ENCODE peak calls at places on chromosomes 12 and 14, in five cellular contexts. Q is mesothelial cell of epicardium, T is thoracic aorta, E is gastrocnemius medialis, M is cardiac fibroblast. P is an unnamed sample.

GRCh38 chr12:106342397-106343212 is 14.9 kb upstream of the POLR3B start:
- DNase-seq in T (peak), Q (no peak), E (peak), M (peak), P (peak)

GRCh38 chr12:27573972-27574371 is 50.0 kb downstream of the PPFIBP1 start:
- DNase-seq in Q (no peak), T (no peak), E (no peak), M (peak), P (peak)

GRCh38 chr12:132475304-132476037 is 14.5 kb upstream of the FBRSL1 start:
- DNase-seq in M (no peak), T (no peak), E (no peak), Q (no peak), P (no peak)

GRCh38 chr14:93857500-93857899 is 69.2 kb upstream of the PRIMA1 start:
- DNase-seq in E (no peak), Q (no peak), M (no peak), T (no peak), P (no peak)

GRCh38 chr14:50773632-50774541 is 57.1 kb downstream of the NIN start:
- DNase-seq in Q (no peak), E (no peak), M (peak), T (no peak), P (peak)

GRCh38 chr12:11732760-11733159 is 83.3 kb downstream of the ETV6 start:
- DNase-seq in M (no peak), E (no peak), Q (no peak), T (no peak), P (no peak)

GRCh38 chr12:122040579-122041386 is 19.1 kb downstream of the BCL7A start:
- DNase-seq in M (no peak), T (no peak), Q (no peak), E (no peak), P (no peak)

GRCh38 chr12:117857632-117858274 is 111.0 kb downstream of the KSR2 start:
- DNase-seq in E (no peak), T (no peak), Q (no peak), M (peak), P (peak)

GRCh38 chr12:116123511-116124258 is 153.8 kb downstream of the MED13L start:
- DNase-seq in Q (no peak), M (peak), E (peak), T (no peak), P (peak)

GRCh38 chr12:124763594-124763979 is 100.1 kb downstream of the SCARB1 start:
- DNase-seq in M (no peak), T (no peak), Q (no peak), E (no peak), P (no peak)

GRCh38 chr12:49636979-49637378 is 13.6 kb downstream of the PRPF40B start:
- DNase-seq in E (peak), Q (no peak), M (peak), T (no peak), P (peak)

GRCh38 chr14:85921241-85921640 is 391.3 kb downstream of the FLRT2 start:
- DNase-seq in Q (no peak), M (no peak), E (no peak), T (no peak), P (no peak)

GRCh38 chr14:96592591-96593388 is 90.6 kb downstream of the PAPOLA start:
- DNase-seq in M (peak), T (no peak), Q (no peak), E (no peak), P (no peak)

GRCh38 chr12:79300199-79300568 is 390.6 kb downstream of the PAWR start:
- DNase-seq in T (no peak), E (no peak), Q (no peak), M (peak), P (peak)

GRCh38 chr12:18810537-18811253 is 72.8 kb downstream of the CAPZA3 start:
- DNase-seq in T (no peak), M (peak), E (no peak), Q (no peak), P (no peak)

GRCh38 chr14:68470361-68470760 is 322.5 kb downstream of the ZFP36L1 start:
- DNase-seq in Q (no peak), M (no peak), E (no peak), T (no peak), P (peak)

GRCh38 chr12:6701078-6701768 is 608 bp upstream of the PIANP start:
- DNase-seq in Q (no peak), E (no peak), M (no peak), T (no peak), P (no peak)

GRCh38 chr12:113443030-113443539 is 20.9 kb downstream of the SDSL start:
- DNase-seq in T (no peak), Q (no peak), M (no peak), E (no peak), P (no peak)

GRCh38 chr12:51591020-51591901 is at the start of gene SCN8A:
- DNase-seq in T (no peak), Q (peak), M (peak), E (no peak), P (no peak)

GRCh38 chr14:92846162-92846897 is 52.2 kb downstream of the GOLGA5 start:
- DNase-seq in M (peak), T (no peak), Q (no peak), E (no peak), P (peak)

GRCh38 chr12:42979746-42980145 is 390.2 kb upstream of the PRICKLE1 start:
- DNase-seq in E (no peak), Q (no peak), M (no peak), T (no peak), P (no peak)

GRCh38 chr12:46815792-46816191 is 10.0 kb downstream of the SLC38A4 start:
- DNase-seq in M (no peak), T (no peak), E (no peak), Q (no peak), P (no peak)

GRCh38 chr14:20662968-20663731 is 21.2 kb upstream of the RNASE4 start:
- DNase-seq in Q (no peak), T (no peak), E (peak), M (peak), P (peak)

GRCh38 chr12:50764861-50765324 is 992 bp downstream of the ATF1 start:
- DNase-seq in Q (peak), E (no peak), M (peak), T (no peak), P (peak)

GRCh38 chr14:51593397-51593796 is 58.3 kb upstream of the FRMD6 start:
- DNase-seq in Q (no peak), M (no peak), T (no peak), E (no peak), P (no peak)

GRCh38 chr12:101209319-101210302 is at the start of gene SLC5A8:
- DNase-seq in E (no peak), M (no peak), T (no peak), Q (no peak), P (no peak)

GRCh38 chr14:52095793-52096192 is 26.9 kb upstream of the NID2 start:
- DNase-seq in T (no peak), E (no peak), M (no peak), Q (no peak), P (no peak)

GRCh38 chr12:124756151-124756550 is 107.5 kb downstream of the SCARB1 start:
- DNase-seq in Q (no peak), T (no peak), E (no peak), M (no peak), P (no peak)

GRCh38 chr14:69288001-69288771 is 28.2 kb downstream of the GALNT16 start:
- DNase-seq in Q (no peak), M (peak), T (no peak), E (no peak), P (peak)

GRCh38 chr14:88552859-88553258 is 1.9 kb downstream of the PTPN21 start:
- DNase-seq in M (no peak), E (no peak), Q (no peak), T (no peak), P (no peak)

GRCh38 chr14:59268011-59268410 is 79.5 kb downstream of the DAAM1 start:
- DNase-seq in M (no peak), E (no peak), Q (no peak), T (no peak), P (peak)

GRCh38 chr12:19946549-19946948 is 421.8 kb upstream of the PDE3A start:
- DNase-seq in T (peak), Q (no peak), E (no peak), M (peak), P (peak)

GRCh38 chr12:106123551-106123991 is 15.2 kb downstream of the NUAK1 start:
- DNase-seq in T (no peak), E (peak), M (no peak), Q (no peak), P (no peak)

GRCh38 chr14:85576161-85576560 is 46.2 kb downstream of the FLRT2 start:
- DNase-seq in E (no peak), Q (no peak), M (peak), T (no peak), P (no peak)

GRCh38 chr14:37623552-37623951 is 28.1 kb downstream of the TTC6 start:
- DNase-seq in M (peak), Q (no peak), E (no peak), T (no peak), P (peak)

GRCh38 chr12:49344486-49345047 is 2.1 kb upstream of the DNAJC22 start:
- DNase-seq in E (no peak), Q (no peak), T (no peak), M (no peak), P (no peak)

GRCh38 chr12:39417916-39418315 is 25.0 kb downstream of the KIF21A start:
- DNase-seq in Q (no peak), T (no peak), E (no peak), M (no peak), P (peak)

GRCh38 chr12:39764944-39765560 is 145.4 kb upstream of the ABCD2 start:
- DNase-seq in Q (no peak), T (no peak), M (peak), E (no peak), P (peak)

GRCh38 chr14:99619873-99620834 is 16.1 kb upstream of the CCDC85C start:
- DNase-seq in T (no peak), E (no peak), M (peak), Q (no peak), P (no peak)

GRCh38 chr14:61380984-61381383 is 59.6 kb downstream of the PRKCH start:
- DNase-seq in Q (no peak), E (no peak), M (no peak), T (no peak), P (peak)
- TF ChIP-seq CTCF in Q (no peak), E (no peak), M (no peak), T (no peak), P (no peak)

GRCh38 chr12:107914460-107914977 is 140.0 kb downstream of the ASCL4 start:
- DNase-seq in M (no peak), E (no peak), Q (no peak), T (no peak), P (no peak)

GRCh38 chr12:107912421-107913004 is 138.0 kb downstream of the ASCL4 start:
- DNase-seq in Q (no peak), T (no peak), E (no peak), M (peak), P (peak)

GRCh38 chr12:107921062-107921461 is 146.6 kb downstream of the ASCL4 start:
- DNase-seq in M (no peak), Q (no peak), T (no peak), E (no peak), P (no peak)

GRCh38 chr12:107917912-107918800 is 143.7 kb downstream of the ASCL4 start:
- DNase-seq in Q (no peak), E (no peak), T (no peak), M (peak), P (peak)
- TF ChIP-seq CTCF in Q (peak), E (no peak), T (peak), M (peak), P (peak)

GRCh38 chr14:22871962-22872832 is 657 bp downstream of the LRP10 start:
- DNase-seq in E (peak), T (no peak), Q (no peak), M (peak), P (peak)
- TF ChIP-seq CTCF in E (peak), T (peak), Q (peak), M (peak), P (peak)

GRCh38 chr12:62799126-62799736 is 135.7 kb downstream of the PPM1H start:
- DNase-seq in E (no peak), T (peak), M (peak), Q (peak), P (peak)

GRCh38 chr12:62792526-62792925 is 142.4 kb downstream of the PPM1H start:
- DNase-seq in Q (no peak), M (no peak), T (no peak), E (no peak), P (no peak)

GRCh38 chr12:62789856-62790255 is 145.1 kb downstream of the PPM1H start:
- DNase-seq in M (no peak), Q (no peak), T (no peak), E (no peak), P (no peak)

GRCh38 chr12:62793256-62794217 is 141.4 kb downstream of the PPM1H start:
- DNase-seq in M (peak), E (peak), Q (peak), T (peak), P (peak)

DNA sequence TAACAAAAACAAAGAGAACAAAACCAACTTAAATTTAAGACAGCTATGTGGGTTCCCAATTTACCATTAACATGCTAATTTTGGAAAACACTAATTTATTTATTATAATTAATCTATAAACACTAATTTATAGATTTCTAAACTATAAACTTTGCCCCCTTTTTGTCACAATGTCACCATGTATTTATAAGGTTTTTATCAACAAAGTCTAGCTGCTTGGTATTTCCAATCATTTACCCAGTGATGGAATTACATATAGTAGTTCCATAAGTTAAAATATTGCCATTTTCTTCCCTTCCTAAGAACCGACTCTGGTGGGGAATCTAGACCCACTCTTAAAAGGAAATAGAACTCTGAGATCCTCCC is 140.7 kb downstream of the PPM1H start:
- DNase-seq in M (no peak), T (no peak), E (no peak), Q (no peak), P (no peak)
- TF ChIP-seq CTCF in M (no peak), T (peak), E (no peak), Q (peak), P (no peak)

GRCh38 chr12:120444676-120445075 is 1.5 kb downstream of the TRIAP1 start:
- DNase-seq in M (no peak), Q (no peak), E (no peak), T (no peak), P (no peak)
- TF ChIP-seq CTCF in M (no peak), Q (no peak), E (no peak), T (no peak), P (no peak)

GRCh38 chr12:65067383-65067782 is 53.7 kb downstream of the WIF1 start:
- DNase-seq in E (no peak), Q (no peak), T (no peak), M (no peak), P (no peak)
- TF ChIP-seq CTCF in E (no peak), Q (no peak), T (no peak), M (no peak), P (no peak)

GRCh38 chr12:93696462-93696861 is 19.3 kb downstream of the CRADD start:
- DNase-seq in M (no peak), Q (no peak), T (no peak), E (no peak), P (no peak)
- TF ChIP-seq CTCF in M (no peak), Q (no peak), T (no peak), E (no peak), P (no peak)

GRCh38 chr14:64825498-64825897 is 54.2 kb downstream of the SPTB start:
- DNase-seq in E (peak), Q (no peak), T (no peak), M (no peak), P (no peak)

GRCh38 chr14:64826333-64826732 is 53.4 kb downstream of the SPTB start:
- DNase-seq in E (no peak), M (no peak), Q (no peak), T (no peak), P (no peak)

GRCh38 chr14:64825006-64825405 is 54.7 kb downstream of the SPTB start:
- DNase-seq in M (no peak), Q (no peak), E (no peak), T (no peak), P (no peak)

GRCh38 chr14:64828096-64828495 is 51.6 kb downstream of the SPTB start:
- DNase-seq in Q (no peak), M (no peak), E (no peak), T (no peak), P (no peak)

GRCh38 chr14:64826845-64827244 is 52.9 kb downstream of the SPTB start:
- DNase-seq in T (no peak), Q (no peak), M (peak), E (peak), P (peak)
- TF ChIP-seq CTCF in T (no peak), Q (no peak), M (no peak), E (peak), P (no peak)

DNA sequence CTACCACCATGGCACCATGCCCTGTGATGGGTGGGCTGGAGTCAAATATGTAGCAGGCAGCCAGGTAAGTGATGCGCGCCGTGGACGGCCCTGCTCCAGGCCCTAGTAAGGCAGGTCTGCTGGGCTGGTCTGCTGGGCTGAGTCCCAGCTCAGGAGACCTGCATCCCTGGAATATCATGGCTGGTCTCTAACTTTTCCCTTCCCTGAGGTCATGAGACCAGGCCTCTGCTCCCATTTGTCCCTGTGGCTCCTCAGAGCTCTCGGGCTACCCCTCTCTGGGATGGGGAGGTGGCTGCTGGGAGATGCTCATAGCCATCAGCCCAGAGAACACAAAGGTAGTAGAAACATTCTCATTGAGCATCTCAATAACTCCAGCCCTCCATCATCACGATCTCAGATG is 19.8 kb upstream of the KCNA5 start:
- DNase-seq in E (no peak), T (no peak), M (no peak), Q (no peak), P (no peak)
- TF ChIP-seq CTCF in E (no peak), T (no peak), M (no peak), Q (no peak), P (no peak)